ENCODE peak calls at places on chromosomes 2 and 18, in four cellular contexts. One of them, this sample, is unnamed.

GRCh38 chr18:76167440-76167839 is 327.6 kb downstream of the ZNF516 start:
- DNase-seq in cardiac muscle cell: no peak
- DNase-seq in PC-9: no peak
- DNase-seq in pancreas: no peak
- DNase-seq in this sample: no peak

GRCh38 chr18:45688834-45689233 is 35.1 kb upstream of the SLC14A1 start:
- DNase-seq in cardiac muscle cell: no peak
- DNase-seq in PC-9: no peak
- DNase-seq in pancreas: no peak
- DNase-seq in this sample: no peak

GRCh38 chr2:66324924-66325583 is 109.9 kb upstream of the MEIS1 start:
- DNase-seq in cardiac muscle cell: no peak
- DNase-seq in PC-9: no peak
- DNase-seq in pancreas: no peak
- DNase-seq in this sample: no peak

GRCh38 chr2:207762146-207762545 is 7.6 kb downstream of the FZD5 start:
- DNase-seq in cardiac muscle cell: no peak
- DNase-seq in PC-9: no peak
- DNase-seq in pancreas: no peak
- DNase-seq in this sample: no peak

GRCh38 chr2:20381457-20381856 is 30.8 kb upstream of the PUM2 start:
- DNase-seq in cardiac muscle cell: peak
- DNase-seq in PC-9: no peak
- DNase-seq in pancreas: no peak
- DNase-seq in this sample: peak

GRCh38 chr2:19868705-19869550 is 32.9 kb downstream of the TTC32 start:
- DNase-seq in cardiac muscle cell: peak
- DNase-seq in PC-9: no peak
- DNase-seq in pancreas: peak
- DNase-seq in this sample: peak

GRCh38 chr2:239519081-239519920 is 118.5 kb upstream of the HDAC4 start:
- DNase-seq in cardiac muscle cell: no peak
- DNase-seq in PC-9: no peak
- DNase-seq in pancreas: no peak
- DNase-seq in this sample: no peak

GRCh38 chr2:187403568-187404260 is 44.3 kb downstream of the CALCRL start:
- DNase-seq in cardiac muscle cell: no peak
- DNase-seq in PC-9: no peak
- DNase-seq in pancreas: no peak
- DNase-seq in this sample: no peak

GRCh38 chr2:230583593-230583992 is 129.0 kb upstream of the CAB39 start:
- DNase-seq in cardiac muscle cell: no peak
- DNase-seq in PC-9: no peak
- DNase-seq in pancreas: no peak
- DNase-seq in this sample: no peak

GRCh38 chr2:70553334-70553583 is 367 bp downstream of the TGFA start:
- DNase-seq in cardiac muscle cell: no peak
- DNase-seq in PC-9: no peak
- DNase-seq in pancreas: peak
- DNase-seq in this sample: no peak

GRCh38 chr2:207311316-207312005 is 145.7 kb upstream of the KLF7 start:
- DNase-seq in cardiac muscle cell: no peak
- DNase-seq in PC-9: no peak
- DNase-seq in pancreas: no peak
- DNase-seq in this sample: peak

GRCh38 chr2:233705911-233706506 is 6.7 kb upstream of the UGT1A5 start:
- DNase-seq in cardiac muscle cell: no peak
- DNase-seq in PC-9: peak
- DNase-seq in pancreas: peak
- DNase-seq in this sample: no peak

GRCh38 chr2:100215375-100215774 is 73.0 kb upstream of the AFF3 start:
- DNase-seq in cardiac muscle cell: no peak
- DNase-seq in PC-9: no peak
- DNase-seq in pancreas: no peak
- DNase-seq in this sample: no peak

GRCh38 chr2:10312437-10312957 is 9.8 kb downstream of the HPCAL1 start:
- DNase-seq in cardiac muscle cell: no peak
- DNase-seq in PC-9: no peak
- DNase-seq in pancreas: no peak
- DNase-seq in this sample: no peak

GRCh38 chr18:44826418-44827259 is 146.0 kb downstream of the SETBP1 start:
- DNase-seq in cardiac muscle cell: peak
- DNase-seq in PC-9: peak
- DNase-seq in pancreas: peak
- DNase-seq in this sample: peak

GRCh38 chr2:241499146-241499965 is 9.0 kb downstream of the STK25 start:
- DNase-seq in cardiac muscle cell: no peak
- DNase-seq in PC-9: no peak
- DNase-seq in pancreas: no peak
- DNase-seq in this sample: no peak

GRCh38 chr2:127917916-127918315 is 32.2 kb upstream of the AMMECR1L start:
- DNase-seq in cardiac muscle cell: no peak
- DNase-seq in PC-9: no peak
- DNase-seq in pancreas: no peak
- DNase-seq in this sample: peak

GRCh38 chr2:166074430-166074829 is 53.4 kb downstream of the SCN1A start:
- DNase-seq in cardiac muscle cell: no peak
- DNase-seq in PC-9: no peak
- DNase-seq in pancreas: no peak
- DNase-seq in this sample: no peak

GRCh38 chr2:20624884-20625485 is 25.9 kb downstream of the HS1BP3 start:
- DNase-seq in cardiac muscle cell: no peak
- DNase-seq in PC-9: no peak
- DNase-seq in pancreas: no peak
- DNase-seq in this sample: no peak

GRCh38 chr18:65547046-65547445 is 203.8 kb upstream of the CDH7 start:
- DNase-seq in cardiac muscle cell: no peak
- DNase-seq in PC-9: no peak
- DNase-seq in pancreas: no peak
- DNase-seq in this sample: peak

GRCh38 chr18:54843302-54843701 is 15.0 kb downstream of the RAB27B start:
- DNase-seq in cardiac muscle cell: no peak
- DNase-seq in PC-9: no peak
- DNase-seq in pancreas: no peak
- DNase-seq in this sample: peak

GRCh38 chr2:150484461-150484931 is 3.0 kb downstream of the RND3 start:
- DNase-seq in cardiac muscle cell: no peak
- DNase-seq in PC-9: no peak
- DNase-seq in pancreas: no peak
- DNase-seq in this sample: no peak

GRCh38 chr2:104825124-104825865 is 28.6 kb upstream of the POU3F3 start:
- DNase-seq in cardiac muscle cell: no peak
- DNase-seq in PC-9: no peak
- DNase-seq in pancreas: no peak
- DNase-seq in this sample: no peak

GRCh38 chr2:139478191-139478914 is 698.2 kb upstream of the NXPH2 start:
- DNase-seq in cardiac muscle cell: no peak
- DNase-seq in PC-9: no peak
- DNase-seq in pancreas: no peak
- DNase-seq in this sample: no peak

GRCh38 chr2:161100216-161100615 is 60.0 kb upstream of the TANK start:
- DNase-seq in cardiac muscle cell: no peak
- DNase-seq in PC-9: no peak
- DNase-seq in pancreas: no peak
- DNase-seq in this sample: no peak

GRCh38 chr18:41875094-41875780 is 79.8 kb upstream of the PIK3C3 start:
- DNase-seq in cardiac muscle cell: no peak
- DNase-seq in PC-9: no peak
- DNase-seq in pancreas: no peak
- DNase-seq in this sample: peak

GRCh38 chr2:157420771-157421323 is 23.0 kb downstream of the CYTIP start:
- DNase-seq in cardiac muscle cell: no peak
- DNase-seq in PC-9: no peak
- DNase-seq in pancreas: no peak
- DNase-seq in this sample: no peak

GRCh38 chr2:48200591-48201293 is 294.4 kb upstream of the FBXO11 start:
- DNase-seq in cardiac muscle cell: no peak
- DNase-seq in PC-9: no peak
- DNase-seq in pancreas: no peak
- DNase-seq in this sample: peak

GRCh38 chr2:216034065-216034464 is 20.7 kb upstream of the MREG start:
- DNase-seq in cardiac muscle cell: peak
- DNase-seq in PC-9: peak
- DNase-seq in pancreas: peak
- DNase-seq in this sample: peak

GRCh38 chr2:40658917-40659316 is 207.0 kb upstream of the SLC8A1 start:
- DNase-seq in cardiac muscle cell: peak
- DNase-seq in PC-9: no peak
- DNase-seq in pancreas: no peak
- DNase-seq in this sample: no peak

GRCh38 chr2:176491172-176491904 is 222.1 kb downstream of the MTX2 start:
- DNase-seq in cardiac muscle cell: no peak
- DNase-seq in PC-9: peak
- DNase-seq in pancreas: no peak
- DNase-seq in this sample: peak

GRCh38 chr2:86772626-86773025 is 18.1 kb downstream of the CD8A start:
- DNase-seq in cardiac muscle cell: no peak
- DNase-seq in PC-9: no peak
- DNase-seq in pancreas: no peak
- DNase-seq in this sample: no peak

GRCh38 chr2:96869281-96869823 is 528 bp downstream of the SEMA4C start:
- DNase-seq in cardiac muscle cell: peak
- DNase-seq in PC-9: peak
- DNase-seq in pancreas: peak
- DNase-seq in this sample: peak

GRCh38 chr2:75157435-75157834 is 41.9 kb downstream of the TACR1 start:
- DNase-seq in cardiac muscle cell: no peak
- DNase-seq in PC-9: peak
- DNase-seq in pancreas: no peak
- DNase-seq in this sample: peak
- TF ChIP-seq CTCF in cardiac muscle cell: peak
- TF ChIP-seq CTCF in PC-9: peak
- TF ChIP-seq CTCF in pancreas: no peak
- TF ChIP-seq CTCF in this sample: peak

GRCh38 chr2:101558740-101559508 is 84.0 kb upstream of the RFX8 start:
- DNase-seq in cardiac muscle cell: peak
- DNase-seq in PC-9: no peak
- DNase-seq in pancreas: no peak
- DNase-seq in this sample: peak
- H3K4me3 ChIP-seq in cardiac muscle cell: no peak
- H3K4me3 ChIP-seq in PC-9: no peak
- H3K4me3 ChIP-seq in pancreas: no peak
- H3K4me3 ChIP-seq in this sample: peak

GRCh38 chr2:14292964-14293363 is 339.6 kb upstream of the LRATD1 start:
- DNase-seq in cardiac muscle cell: no peak
- DNase-seq in PC-9: no peak
- DNase-seq in pancreas: no peak
- DNase-seq in this sample: no peak

GRCh38 chr2:14285812-14286211 is 346.7 kb upstream of the LRATD1 start:
- DNase-seq in cardiac muscle cell: no peak
- DNase-seq in PC-9: no peak
- DNase-seq in pancreas: no peak
- DNase-seq in this sample: no peak

DNA sequence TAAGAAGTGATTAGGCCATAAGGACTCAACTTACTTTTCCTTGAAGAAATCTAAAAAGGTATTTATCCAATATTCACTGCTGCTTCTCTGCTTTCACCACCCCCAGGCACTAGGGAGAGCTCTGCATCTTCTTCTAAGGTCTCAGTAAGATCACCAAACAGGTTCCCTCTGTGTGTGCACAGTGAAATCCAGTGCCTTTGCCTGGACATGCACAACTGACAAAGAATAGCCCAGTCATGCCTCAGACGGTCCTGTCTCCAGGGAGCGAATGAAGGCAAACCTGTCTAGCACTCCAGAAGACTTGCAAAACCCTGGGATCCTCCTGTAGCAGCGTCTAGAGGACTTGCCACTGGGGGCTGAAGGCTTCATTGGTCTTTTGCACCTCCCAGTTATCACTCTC is 344.5 kb upstream of the LRATD1 start:
- DNase-seq in cardiac muscle cell: no peak
- DNase-seq in PC-9: peak
- DNase-seq in pancreas: no peak
- DNase-seq in this sample: no peak
- TF ChIP-seq CTCF in cardiac muscle cell: no peak
- TF ChIP-seq CTCF in PC-9: no peak
- TF ChIP-seq CTCF in pancreas: no peak
- TF ChIP-seq CTCF in this sample: no peak

GRCh38 chr2:188979730-188980123 is 5.6 kb downstream of the COL3A1 start:
- DNase-seq in cardiac muscle cell: no peak
- DNase-seq in PC-9: no peak
- DNase-seq in pancreas: no peak
- DNase-seq in this sample: no peak
- H3K4me3 ChIP-seq in cardiac muscle cell: no peak
- H3K4me3 ChIP-seq in PC-9: no peak
- H3K4me3 ChIP-seq in pancreas: no peak
- H3K4me3 ChIP-seq in this sample: peak

GRCh38 chr2:217166241-217166640 is 306.4 kb upstream of the TNP1 start:
- DNase-seq in cardiac muscle cell: peak
- DNase-seq in PC-9: peak
- DNase-seq in pancreas: no peak
- DNase-seq in this sample: peak
- TF ChIP-seq CTCF in cardiac muscle cell: peak
- TF ChIP-seq CTCF in PC-9: peak
- TF ChIP-seq CTCF in pancreas: peak
- TF ChIP-seq CTCF in this sample: peak

GRCh38 chr2:11499081-11499743 is 33.3 kb upstream of the E2F6 start:
- DNase-seq in cardiac muscle cell: peak
- DNase-seq in PC-9: no peak
- DNase-seq in pancreas: no peak
- DNase-seq in this sample: no peak
- H3K4me3 ChIP-seq in cardiac muscle cell: no peak
- H3K4me3 ChIP-seq in PC-9: no peak
- H3K4me3 ChIP-seq in pancreas: no peak
- H3K4me3 ChIP-seq in this sample: no peak

This sample was measured in foreskin fibroblast.